ENCODE peak calls at places on chromosomes 7 and 10, in nine cellular contexts. Z, X, N, W, A, B, H, D and O are unnamed samples.
A peak's percentile ranks its signal among the peaks of the same experiment; 100 is the strongest.

GRCh38 chr7:78510580-78511188 is 712.1 kb downstream of the PHTF2 start:
- DNase-seq in H (no peak), X (no peak), B (peak; percentile 53), D (no peak), A (no peak), Z (peak; percentile 23), W (peak; percentile 67), N (peak; percentile 35), O (peak; percentile 49)

GRCh38 chr7:106167439-106168136 is 55.5 kb upstream of the SYPL1 start:
- DNase-seq in N (no peak), Z (no peak), W (no peak), B (no peak), H (no peak), A (no peak), D (no peak), X (no peak), O (no peak)

GRCh38 chr10:3169738-3170137 is 2.8 kb downstream of the PITRM1 start:
- DNase-seq in B (no peak), H (no peak), A (no peak), W (no peak), N (no peak), Z (no peak), D (no peak), X (no peak), O (no peak)

GRCh38 chr10:80320377-80320776 is 30.9 kb upstream of the MAT1A start:
- DNase-seq in A (no peak), D (no peak), B (no peak), X (no peak), N (no peak), Z (no peak), H (no peak), W (no peak), O (no peak)

GRCh38 chr10:68153473-68154210 is 44.4 kb downstream of the MYPN start:
- DNase-seq in X (no peak), N (peak; percentile 85), W (peak; percentile 99), H (no peak), D (peak; percentile 85), A (peak; percentile 93), Z (peak; percentile 31), B (no peak), O (peak; percentile 61)

GRCh38 chr10:102230861-102231356 is 4.8 kb downstream of the ELOVL3 start:
- DNase-seq in W (no peak), N (peak; percentile 51), B (peak; percentile 9), A (no peak), H (peak; percentile 70), Z (peak; percentile 25), D (no peak), X (peak; percentile 24), O (peak; percentile 39)

GRCh38 chr7:81273601-81274397 is 354.9 kb upstream of the SEMA3C start:
- DNase-seq in X (no peak), W (no peak), H (no peak), A (no peak), B (no peak), N (no peak), Z (no peak), D (no peak), O (no peak)

GRCh38 chr7:139757968-139758367 is 19.8 kb downstream of the HIPK2 start:
- DNase-seq in N (no peak), H (no peak), B (no peak), Z (no peak), D (no peak), X (no peak), A (no peak), W (no peak), O (no peak)

GRCh38 chr7:51034531-51035264 is 252.0 kb upstream of the GRB10 start:
- DNase-seq in N (no peak), X (no peak), W (peak; percentile 76), B (no peak), H (no peak), A (no peak), D (no peak), Z (peak; percentile 64), O (no peak)

GRCh38 chr7:149558149-149558861 is 60.7 kb upstream of the ZNF746 start:
- DNase-seq in Z (no peak), W (peak; percentile 76), X (no peak), H (no peak), B (no peak), N (no peak), D (no peak), A (no peak), O (no peak)

GRCh38 chr7:143256325-143256724 is 6.9 kb upstream of the GSTK1 start:
- DNase-seq in H (no peak), A (no peak), B (no peak), D (no peak), N (no peak), Z (no peak), W (no peak), X (no peak), O (no peak)

GRCh38 chr10:120999868-121000267 is 148.7 kb downstream of the WDR11 start:
- DNase-seq in Z (no peak), H (no peak), B (no peak), A (no peak), X (no peak), W (no peak), N (no peak), D (no peak), O (no peak)